ENCODE peak calls at places on chromosomes 6 and 20, in four cellular contexts. K is WTC11, O is K562, G is HepG2. J is an unnamed sample.

GRCh38 chr20:35626386-35627001 is 10.9 kb downstream of the SPAG4 start:
- DNase-seq in K (no peak), O (no peak), G (no peak), J (no peak)

GRCh38 chr6:156867121-156867520 is 89.9 kb downstream of the ARID1B start:
- DNase-seq in K (no peak), O (no peak), G (no peak), J (no peak)

GRCh38 chr20:611047-611842 is 1.1 kb upstream of the TCF15 start:
- DNase-seq in K (no peak), O (no peak), G (no peak), J (no peak)

GRCh38 chr6:47098570-47098993 is 56.5 kb upstream of the ADGRF1 start:
- DNase-seq in K (no peak), O (no peak), G (no peak), J (no peak)

GRCh38 chr6:43228951-43229802 is at the start of gene DNPH1:
- DNase-seq in K (peak; percentile 87), O (peak; percentile 89), G (peak; percentile 59), J (peak; percentile 90)

GRCh38 chr6:63708631-63709030 is 73.0 kb downstream of the PHF3 start:
- DNase-seq in K (no peak), O (no peak), G (no peak), J (no peak)

GRCh38 chr6:170294813-170295518 is 4.1 kb upstream of the DLL1 start:
- DNase-seq in K (no peak), O (no peak), G (no peak), J (no peak)

GRCh38 chr20:24763386-24764026 is 185.6 kb upstream of the CST7 start:
- DNase-seq in K (no peak), O (no peak), G (no peak), J (no peak)

GRCh38 chr6:15431762-15432495 is 186.1 kb downstream of the JARID2 start:
- DNase-seq in K (no peak), O (no peak), G (peak; percentile 97), J (no peak)

GRCh38 chr20:64112691-64113443 is 5.5 kb upstream of the NPBWR2 start:
- DNase-seq in K (peak; percentile 10), O (no peak), G (no peak), J (no peak)

GRCh38 chr6:38846844-38847243 is 131.7 kb downstream of the DNAH8 start:
- DNase-seq in K (no peak), O (no peak), G (no peak), J (no peak)

GRCh38 chr20:61708891-61709290 is 356.8 kb downstream of the TAF4 start:
- DNase-seq in K (no peak), O (no peak), G (no peak), J (no peak)

GRCh38 chr6:25229671-25230321 is 49.4 kb upstream of the CARMIL1 start:
- DNase-seq in K (no peak), O (no peak), G (no peak), J (no peak)

GRCh38 chr6:109595998-109596397 is 95.0 kb downstream of the AK9 start:
- DNase-seq in K (peak; percentile 20), O (peak; percentile 2), G (peak; percentile 26), J (peak; percentile 26)

DNA sequence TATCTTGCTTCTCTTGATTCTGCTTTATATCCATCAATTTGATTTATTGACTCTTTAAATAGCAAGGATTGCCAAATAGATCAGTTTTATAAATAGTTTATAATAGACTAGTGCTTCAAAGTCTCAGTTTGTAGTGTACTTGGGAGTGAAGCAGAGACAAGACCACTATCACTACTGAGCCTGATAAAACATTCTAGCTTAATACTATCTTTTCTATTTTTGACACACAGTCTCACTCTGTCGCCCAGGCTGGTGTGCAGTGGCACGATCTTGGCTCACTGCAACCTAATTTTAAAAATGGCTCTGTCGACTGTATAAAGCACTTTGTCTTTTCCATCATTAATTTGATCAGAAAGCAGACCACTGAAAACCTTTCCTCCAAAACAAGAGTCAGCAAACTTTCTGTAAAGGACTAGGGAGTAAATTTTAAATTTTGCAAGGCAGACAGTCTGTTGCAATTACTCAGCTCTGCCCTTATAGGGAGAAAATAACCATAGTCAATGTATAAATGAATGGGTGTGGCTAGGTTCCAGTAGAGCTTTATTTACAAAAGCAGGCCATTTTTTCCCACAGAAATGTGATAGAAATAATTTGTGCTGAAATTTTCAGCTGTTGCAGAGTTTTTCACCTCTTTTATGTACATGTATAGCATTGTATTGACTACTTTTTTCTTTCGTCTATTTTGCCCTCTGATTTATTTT is 7.5 kb downstream of the AMD1 start:
- DNase-seq in K (no peak), O (no peak), G (no peak), J (no peak)
- TF ChIP-seq ELF4 in K (no peak), O (no peak), G (no peak), J (no peak)

GRCh38 chr20:41818369-41818768 is 200.2 kb upstream of the CHD6 start:
- DNase-seq in K (no peak), O (no peak), G (no peak), J (no peak)
- TF ChIP-seq ELF4 in K (no peak), O (no peak), G (no peak), J (no peak)

DNA sequence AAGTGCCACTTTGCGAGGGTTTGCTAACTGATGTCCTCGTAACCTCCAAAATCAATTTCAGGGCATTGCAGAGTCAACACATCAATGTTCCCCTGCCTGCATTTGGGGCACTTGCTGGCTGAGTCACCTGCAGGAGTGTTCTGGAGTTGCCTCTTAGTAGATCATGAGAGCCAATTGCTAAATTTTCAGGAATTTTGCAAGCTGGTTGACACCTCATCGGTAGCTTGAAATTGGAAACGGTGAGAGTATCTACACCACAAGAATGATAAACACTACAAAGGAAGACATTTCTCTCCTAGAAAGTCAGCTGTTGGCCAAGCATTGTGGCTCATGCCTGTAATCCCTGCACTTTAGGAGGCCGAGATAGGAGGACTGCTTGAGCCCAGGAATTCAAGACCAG is 10.8 kb upstream of the BFSP1 start:
- DNase-seq in K (no peak), O (no peak), G (no peak), J (no peak)
- TF ChIP-seq ELF4 in K (no peak), O (no peak), G (no peak), J (no peak)

GRCh38 chr6:169189686-169190085 is 64.0 kb downstream of the THBS2 start:
- DNase-seq in K (no peak), O (no peak), G (no peak), J (no peak)

GRCh38 chr6:169189227-169189626 is 64.4 kb downstream of the THBS2 start:
- DNase-seq in K (no peak), O (no peak), G (no peak), J (no peak)

GRCh38 chr6:169186496-169187169 is 67.0 kb downstream of the THBS2 start:
- DNase-seq in K (no peak), O (no peak), G (no peak), J (no peak)

GRCh38 chr6:169190144-169190584 is 63.5 kb downstream of the THBS2 start:
- DNase-seq in K (no peak), O (no peak), G (no peak), J (no peak)

DNA sequence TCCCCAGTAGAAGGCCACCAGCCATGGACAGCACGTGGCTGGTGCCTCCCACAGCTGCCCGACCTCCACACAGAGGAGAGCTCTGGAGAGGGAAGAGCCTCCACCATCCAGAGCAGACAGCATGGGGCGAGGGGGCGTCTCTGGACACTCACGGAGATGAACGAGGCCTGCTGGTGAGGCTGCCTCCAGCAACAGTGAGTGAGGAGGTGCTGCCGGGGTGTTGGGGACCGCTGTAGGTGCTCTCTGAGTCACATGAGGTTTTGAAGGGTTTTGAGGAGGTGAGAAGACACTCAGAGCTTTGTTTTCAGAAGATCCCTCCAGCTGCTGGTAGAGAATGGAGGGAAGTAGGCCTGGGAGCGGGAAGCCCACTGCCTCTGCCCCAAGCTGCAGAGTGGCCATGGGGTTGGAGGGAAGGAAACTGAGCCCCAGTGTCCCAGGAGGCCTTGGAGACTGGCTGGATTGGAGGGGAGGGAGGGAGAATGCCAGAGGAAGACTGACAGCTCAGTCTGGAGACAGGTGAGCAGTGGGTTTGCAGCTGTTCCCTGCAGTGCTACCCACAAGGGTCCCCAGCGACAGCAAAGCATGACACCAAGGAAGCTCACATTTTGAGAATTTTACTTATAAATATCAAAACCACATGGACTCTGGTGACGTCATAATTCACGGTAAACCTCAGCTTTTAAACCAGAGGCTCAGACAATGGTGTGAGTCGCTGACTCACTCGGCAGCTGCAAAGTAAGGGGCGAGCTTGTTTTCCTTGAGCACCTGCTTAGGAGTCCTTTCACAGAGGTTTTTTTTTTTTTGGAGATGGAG is 65.4 kb downstream of the THBS2 start:
- DNase-seq in K (no peak), O (no peak), G (no peak), J (no peak)
- TF ChIP-seq ELF4 in K (no peak), O (no peak), G (no peak), J (no peak)

DNA sequence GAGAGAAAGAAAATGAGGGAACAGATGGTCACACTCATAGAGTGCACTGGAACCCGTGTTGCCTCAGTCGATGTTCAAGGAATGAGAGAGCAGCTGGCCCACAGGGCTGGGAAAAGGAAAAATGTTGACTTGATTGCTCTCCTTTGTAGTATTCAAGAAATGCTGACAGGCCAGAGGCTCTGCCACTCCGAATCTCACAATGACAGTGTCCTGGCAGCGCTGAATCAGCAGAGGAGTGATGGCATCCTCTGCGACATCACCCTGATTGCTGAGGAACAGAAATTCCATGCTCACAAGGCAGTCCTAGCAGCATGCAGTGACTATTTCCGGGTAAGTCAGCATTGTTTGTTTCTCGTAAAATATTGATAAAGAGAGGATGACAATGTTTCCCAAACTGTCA is 51.3 kb downstream of the KLHL32 start:
- DNase-seq in K (no peak), O (no peak), G (no peak), J (no peak)
- TF ChIP-seq ELF4 in K (no peak), O (no peak), G (no peak), J (no peak)

GRCh38 chr6:155315516-155315871 is 1.2 kb upstream of the TFB1M start:
- DNase-seq in K (no peak), O (peak; percentile 45), G (peak; percentile 71), J (no peak)

GRCh38 chr6:155314773-155315515 is 660 bp upstream of the TFB1M start:
- DNase-seq in K (no peak), O (peak; percentile 86), G (peak; percentile 93), J (peak; percentile 67)

GRCh38 chr6:155316419-155316818 is 2.1 kb upstream of the TFB1M start:
- DNase-seq in K (no peak), O (no peak), G (no peak), J (no peak)

GRCh38 chr6:155319902-155320301 is 5.6 kb upstream of the TFB1M start:
- DNase-seq in K (no peak), O (no peak), G (no peak), J (no peak)

GRCh38 chr6:155317186-155317585 is 2.9 kb upstream of the TFB1M start:
- DNase-seq in K (no peak), O (no peak), G (no peak), J (no peak)
- TF ChIP-seq ELF4 in K (no peak), O (no peak), G (no peak), J (no peak)